ENCODE peak calls at places on chromosomes 1 and 21, in six cellular contexts. P, F, T, O, K and Y are unnamed samples.

GRCh38 chr21:37233551-37234146 is 33.5 kb downstream of the VPS26C start:
- DNase-seq in P (no peak), F (no peak), T (no peak), O (no peak), K (no peak), Y (no peak)

GRCh38 chr1:54996869-54997710 is 1.6 kb upstream of the BSND start:
- DNase-seq in P (peak; percentile 35), F (no peak), T (no peak), O (peak; percentile 45), K (no peak), Y (no peak)

GRCh38 chr1:235939488-235939775 is 72.7 kb upstream of the LYST start:
- DNase-seq in P (peak; percentile 84), F (no peak), T (peak; percentile 82), O (no peak), K (no peak), Y (no peak)

GRCh38 chr1:239819756-239820155 is 271.9 kb upstream of the FMN2 start:
- DNase-seq in P (no peak), F (no peak), T (no peak), O (no peak), K (no peak), Y (no peak)

GRCh38 chr1:7640350-7640749 is 130.7 kb upstream of the VAMP3 start:
- DNase-seq in P (no peak), F (no peak), T (no peak), O (no peak), K (no peak), Y (no peak)

GRCh38 chr1:57796609-57797008 is 372.7 kb upstream of the DAB1 start:
- DNase-seq in P (no peak), F (no peak), T (no peak), O (peak; percentile 46), K (peak; percentile 30), Y (no peak)

GRCh38 chr1:45569962-45570581 is 13.8 kb upstream of the NASP start:
- DNase-seq in P (peak; percentile 74), F (no peak), T (peak; percentile 78), O (peak; percentile 87), K (peak; percentile 76), Y (peak; percentile 75)

GRCh38 chr1:52659356-52659755 is 26.4 kb downstream of the SHISAL2A start:
- DNase-seq in P (peak; percentile 22), F (no peak), T (no peak), O (peak; percentile 39), K (no peak), Y (no peak)

GRCh38 chr1:80462006-80462405 is 1338.7 kb upstream of the ADGRL2 start:
- DNase-seq in P (no peak), F (no peak), T (no peak), O (no peak), K (no peak), Y (no peak)

GRCh38 chr1:85279463-85280080 is 3.1 kb upstream of the BCL10 start:
- DNase-seq in P (no peak), F (no peak), T (no peak), O (no peak), K (no peak), Y (no peak)

GRCh38 chr1:197302775-197303174 is 34.7 kb downstream of the CRB1 start:
- DNase-seq in P (peak; percentile 6), F (no peak), T (peak; percentile 37), O (no peak), K (no peak), Y (no peak)

GRCh38 chr1:83109692-83110091 is 889.2 kb downstream of the TTLL7 start:
- DNase-seq in P (no peak), F (no peak), T (no peak), O (no peak), K (no peak), Y (no peak)

GRCh38 chr1:18575620-18576019 is 55.0 kb upstream of the PAX7 start:
- DNase-seq in P (peak; percentile 29), F (peak; percentile 86), T (peak; percentile 8), O (peak; percentile 95), K (peak; percentile 93), Y (peak; percentile 85)
- H2BK15ac ChIP-seq in P (no peak overlapping the region), F (no peak overlapping the region), T (no peak overlapping the region), O (no peak overlapping the region), K (no peak overlapping the region), Y (no peak overlapping the region)

DNA sequence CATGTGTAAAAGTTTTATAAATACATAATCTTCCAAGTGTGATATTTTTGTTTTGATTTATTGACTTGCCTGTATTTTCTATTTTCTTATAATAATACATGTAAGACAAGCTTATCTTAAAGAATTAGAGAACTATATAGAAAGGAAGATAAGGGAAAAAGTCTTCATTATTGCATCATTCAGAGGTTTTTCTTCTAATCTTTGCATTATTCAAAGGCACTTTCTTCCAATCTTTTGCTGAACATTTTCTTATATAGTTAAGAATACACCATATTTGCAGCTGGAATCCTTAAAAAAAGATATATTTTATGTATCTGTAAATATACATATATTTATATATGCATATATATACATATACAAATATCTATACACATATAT is 33.4 kb downstream of the PRRX1 start:
- DNase-seq in P (no peak), F (no peak), T (no peak), O (no peak), K (no peak), Y (no peak)
- H3K4me1 ChIP-seq in P (no peaks in the 10 kb centered on the region), F (no peaks in the 10 kb centered on the region), T (peaks cover 23% of the 10 kb centered on the region), O (no peaks in the 10 kb centered on the region), K (no peaks in the 10 kb centered on the region), Y (peaks cover 3% of the 10 kb centered on the region)

GRCh38 chr1:14338509-14338908 is 260.0 kb upstream of the KAZN start:
- DNase-seq in P (no peak), F (no peak), T (no peak), O (no peak), K (no peak), Y (no peak)

GRCh38 chr1:14340244-14340800 is 258.2 kb upstream of the KAZN start:
- DNase-seq in P (no peak), F (no peak), T (peak; percentile 19), O (peak; percentile 72), K (no peak), Y (no peak)

GRCh38 chr1:14334336-14335176 is 263.9 kb upstream of the KAZN start:
- DNase-seq in P (no peak), F (no peak), T (no peak), O (no peak), K (no peak), Y (no peak)

GRCh38 chr1:14339288-14339687 is 259.2 kb upstream of the KAZN start:
- DNase-seq in P (no peak), F (no peak), T (no peak), O (no peak), K (no peak), Y (no peak)
- H2BK15ac ChIP-seq in P (no peak overlapping the region), F (no peak overlapping the region), T (no peak overlapping the region), O (no peak overlapping the region), K (no peak overlapping the region), Y (no peak overlapping the region)

GRCh38 chr1:91877574-91878208 is 8.3 kb downstream of the TGFBR3 start:
- DNase-seq in P (no peak), F (no peak), T (peak; percentile 46), O (no peak), K (no peak), Y (no peak)

GRCh38 chr1:91874167-91874566 is 11.8 kb downstream of the TGFBR3 start:
- DNase-seq in P (no peak), F (no peak), T (no peak), O (no peak), K (no peak), Y (no peak)

GRCh38 chr1:91879739-91880138 is 6.2 kb downstream of the TGFBR3 start:
- DNase-seq in P (no peak), F (no peak), T (no peak), O (no peak), K (no peak), Y (no peak)

GRCh38 chr1:91876040-91876470 is 9.9 kb downstream of the TGFBR3 start:
- DNase-seq in P (no peak), F (no peak), T (no peak), O (peak; percentile 54), K (no peak), Y (no peak)

GRCh38 chr1:91876751-91877573 is 9.0 kb downstream of the TGFBR3 start:
- DNase-seq in P (no peak), F (no peak), T (no peak), O (no peak), K (no peak), Y (no peak)
- H3K4me1 ChIP-seq in P (peaks cover 8% of the 10 kb centered on the region), F (no peaks in the 10 kb centered on the region), T (peaks cover 6% of the 10 kb centered on the region), O (no peaks in the 10 kb centered on the region), K (no peaks in the 10 kb centered on the region), Y (peaks cover 10% of the 10 kb centered on the region)

GRCh38 chr1:20565234-20565633 is 12.9 kb downstream of the FAM43B start:
- DNase-seq in P (no peak), F (no peak), T (no peak), O (no peak), K (no peak), Y (no peak)
- H2BK15ac ChIP-seq in P (no peak overlapping the region), F (no peak overlapping the region), T (no peak overlapping the region), O (no peak overlapping the region), K (no peak overlapping the region), Y (no peak overlapping the region)

GRCh38 chr1:110785612-110786011 is 87.3 kb upstream of the CD53 start:
- DNase-seq in P (no peak), F (no peak), T (no peak), O (no peak), K (no peak), Y (no peak)

GRCh38 chr1:110783292-110783918 is 89.5 kb upstream of the CD53 start:
- DNase-seq in P (peak; percentile 44), F (no peak), T (peak; percentile 50), O (peak; percentile 74), K (peak; percentile 54), Y (peak; percentile 48)

GRCh38 chr1:110785055-110785454 is 87.9 kb upstream of the CD53 start:
- DNase-seq in P (no peak), F (no peak), T (no peak), O (no peak), K (no peak), Y (no peak)

GRCh38 chr1:110786802-110787327 is 86.1 kb upstream of the CD53 start:
- DNase-seq in P (no peak), F (no peak), T (no peak), O (no peak), K (no peak), Y (no peak)

GRCh38 chr1:110787328-110788071 is 85.4 kb upstream of the CD53 start:
- DNase-seq in P (no peak), F (no peak), T (no peak), O (no peak), K (no peak), Y (no peak)
- H3K4me1 ChIP-seq in P (no peaks in the 10 kb centered on the region), F (no peaks in the 10 kb centered on the region), T (no peaks in the 10 kb centered on the region), O (no peaks in the 10 kb centered on the region), K (no peaks in the 10 kb centered on the region), Y (no peaks in the 10 kb centered on the region)

GRCh38 chr1:50452700-50453099 is 29.5 kb upstream of the DMRTA2 start:
- DNase-seq in P (no peak), F (no peak), T (no peak), O (peak; percentile 49), K (no peak), Y (no peak)
- H2BK15ac ChIP-seq in P (no peak overlapping the region), F (no peak overlapping the region), T (no peak overlapping the region), O (no peak overlapping the region), K (no peak overlapping the region), Y (no peak overlapping the region)